ENCODE peak calls at places on chromosomes 2 and 18, in five cellular contexts. One of them, this sample, is unnamed.

GRCh38 chr2:10404324-10405143 is 43.6 kb downstream of the ODC1 start:
- DNase-seq in activated CD8-positive, alpha-beta memory T cell treated with anti-CD3 and anti-CD28 coated beads, Interleukin-2, amount 10 ng/mL, durations not matched to agents 7 days and 5 days: no peak
- DNase-seq in OCI-LY7: no peak
- DNase-seq in Kasumi-1: no peak
- DNase-seq in sigmoid colon: peak; percentile 85
- DNase-seq in this sample: no peak

GRCh38 chr2:157946919-157947557 is 70.9 kb upstream of the ACVR1 start:
- DNase-seq in sigmoid colon: no peak
- DNase-seq in OCI-LY7: no peak
- DNase-seq in activated CD8-positive, alpha-beta memory T cell treated with anti-CD3 and anti-CD28 coated beads, Interleukin-2, amount 10 ng/mL, durations not matched to agents 7 days and 5 days: no peak
- DNase-seq in Kasumi-1: no peak
- DNase-seq in this sample: no peak

GRCh38 chr2:107595749-107596148 is 230.9 kb upstream of the RGPD4 start:
- DNase-seq in Kasumi-1: no peak
- DNase-seq in OCI-LY7: no peak
- DNase-seq in activated CD8-positive, alpha-beta memory T cell treated with anti-CD3 and anti-CD28 coated beads, Interleukin-2, amount 10 ng/mL, durations not matched to agents 7 days and 5 days: no peak
- DNase-seq in sigmoid colon: no peak
- DNase-seq in this sample: no peak

GRCh38 chr2:135863231-135863630 is 13.0 kb downstream of the MCM6 start:
- DNase-seq in activated CD8-positive, alpha-beta memory T cell treated with anti-CD3 and anti-CD28 coated beads, Interleukin-2, amount 10 ng/mL, durations not matched to agents 7 days and 5 days: no peak
- DNase-seq in Kasumi-1: no peak
- DNase-seq in OCI-LY7: no peak
- DNase-seq in sigmoid colon: no peak
- DNase-seq in this sample: no peak

GRCh38 chr18:3424280-3424890 is 25.6 kb upstream of the TGIF1 start:
- DNase-seq in OCI-LY7: no peak
- DNase-seq in activated CD8-positive, alpha-beta memory T cell treated with anti-CD3 and anti-CD28 coated beads, Interleukin-2, amount 10 ng/mL, durations not matched to agents 7 days and 5 days: no peak
- DNase-seq in Kasumi-1: no peak
- DNase-seq in sigmoid colon: no peak
- DNase-seq in this sample: no peak

GRCh38 chr2:224086226-224086911 is 47.3 kb upstream of the SERPINE2 start:
- DNase-seq in activated CD8-positive, alpha-beta memory T cell treated with anti-CD3 and anti-CD28 coated beads, Interleukin-2, amount 10 ng/mL, durations not matched to agents 7 days and 5 days: no peak
- DNase-seq in Kasumi-1: no peak
- DNase-seq in OCI-LY7: no peak
- DNase-seq in sigmoid colon: no peak
- DNase-seq in this sample: no peak

GRCh38 chr2:189511935-189512334 is 68.7 kb downstream of the SLC40A1 start:
- DNase-seq in sigmoid colon: no peak
- DNase-seq in OCI-LY7: no peak
- DNase-seq in Kasumi-1: no peak
- DNase-seq in activated CD8-positive, alpha-beta memory T cell treated with anti-CD3 and anti-CD28 coated beads, Interleukin-2, amount 10 ng/mL, durations not matched to agents 7 days and 5 days: no peak
- DNase-seq in this sample: no peak

GRCh38 chr2:232368311-232368731 is 10.2 kb upstream of the ALPP start:
- DNase-seq in OCI-LY7: no peak
- DNase-seq in Kasumi-1: no peak
- DNase-seq in activated CD8-positive, alpha-beta memory T cell treated with anti-CD3 and anti-CD28 coated beads, Interleukin-2, amount 10 ng/mL, durations not matched to agents 7 days and 5 days: no peak
- DNase-seq in sigmoid colon: peak; percentile 53
- DNase-seq in this sample: no peak

GRCh38 chr2:180573951-180574350 is 406.5 kb upstream of the UBE2E3 start:
- DNase-seq in activated CD8-positive, alpha-beta memory T cell treated with anti-CD3 and anti-CD28 coated beads, Interleukin-2, amount 10 ng/mL, durations not matched to agents 7 days and 5 days: no peak
- DNase-seq in OCI-LY7: no peak
- DNase-seq in Kasumi-1: no peak
- DNase-seq in sigmoid colon: no peak
- DNase-seq in this sample: no peak

GRCh38 chr2:8586397-8587051 is 95.3 kb upstream of the ID2 start:
- DNase-seq in activated CD8-positive, alpha-beta memory T cell treated with anti-CD3 and anti-CD28 coated beads, Interleukin-2, amount 10 ng/mL, durations not matched to agents 7 days and 5 days: no peak
- DNase-seq in OCI-LY7: no peak
- DNase-seq in sigmoid colon: no peak
- DNase-seq in Kasumi-1: no peak
- DNase-seq in this sample: no peak

GRCh38 chr2:240561325-240561971 is 1.3 kb downstream of the DUSP28 start:
- DNase-seq in Kasumi-1: peak; percentile 0
- DNase-seq in activated CD8-positive, alpha-beta memory T cell treated with anti-CD3 and anti-CD28 coated beads, Interleukin-2, amount 10 ng/mL, durations not matched to agents 7 days and 5 days: peak; percentile 57
- DNase-seq in OCI-LY7: peak; percentile 43
- DNase-seq in sigmoid colon: peak; percentile 61
- DNase-seq in this sample: no peak